ENCODE peak calls at places on chromosome 1, in nine cellular contexts. X is endothelial cell; W is prostate gland; F is IMR-90; P is omental fat pad; M is heart left ventricle; H is heart right ventricle; Z is H9; Q is CD8-positive, alpha-beta T cell. T is an unnamed sample.

GRCh38 chr1:100400332-100400933 is 48.1 kb downstream of the CDC14A start:
- DNase-seq in X (peak; percentile 46), W (peak; percentile 30), F (no peak), P (no peak), M (peak; percentile 38), H (peak; percentile 52), Z (peak; percentile 41), Q (peak; percentile 80), T (no peak)

GRCh38 chr1:71587961-71588360 is 507.1 kb upstream of the ZRANB2 start:
- DNase-seq in X (no peak), W (no peak), F (peak; percentile 47), P (no peak), M (no peak), H (no peak), Z (no peak), Q (no peak), T (no peak)

GRCh38 chr1:116724765-116725375 is 29.4 kb upstream of the CD2 start:
- DNase-seq in X (peak; percentile 64), W (peak; percentile 51), F (peak; percentile 52), P (peak; percentile 31), M (peak; percentile 50), H (peak; percentile 63), Z (no peak), Q (peak; percentile 80), T (no peak)

GRCh38 chr1:202235856-202236837 is 42.5 kb downstream of the LGR6 start:
- DNase-seq in X (peak; percentile 90), W (no peak), F (peak; percentile 96), P (peak; percentile 50), M (peak; percentile 50), H (peak; percentile 36), Z (peak; percentile 92), Q (peak; percentile 57), T (peak; percentile 98)

GRCh38 chr1:150164769-150165168 is 15.1 kb downstream of the PLEKHO1 start:
- DNase-seq in X (no peak), W (no peak), F (peak; percentile 43), P (no peak), M (no peak), H (no peak), Z (no peak), Q (no peak), T (no peak)

GRCh38 chr1:74396942-74397341 is 115.5 kb downstream of the LRRC53 start:
- DNase-seq in X (no peak), W (no peak), F (peak; percentile 38), P (no peak), M (peak; percentile 60), H (peak; percentile 45), Z (no peak), Q (no peak), T (no peak)

GRCh38 chr1:18640228-18641004 is 9.8 kb downstream of the PAX7 start:
- DNase-seq in X (no peak), W (no peak), F (no peak), P (no peak), M (no peak), H (no peak), Z (peak; percentile 64), Q (no peak), T (no peak)

GRCh38 chr1:155977607-155978324 is 581 bp downstream of the ARHGEF2 start:
- DNase-seq in X (peak; percentile 43), W (peak; percentile 26), F (no peak), P (no peak), M (peak; percentile 69), H (no peak), Z (peak; percentile 45), Q (peak; percentile 48), T (peak; percentile 82)

GRCh38 chr1:37513795-37514349 is 694 bp downstream of the MEAF6 start:
- DNase-seq in X (peak; percentile 37), W (no peak), F (no peak), P (no peak), M (no peak), H (no peak), Z (peak; percentile 75), Q (peak; percentile 48), T (no peak)

GRCh38 chr1:230113230-230113604 is 46.2 kb downstream of the GALNT2 start:
- DNase-seq in X (no peak), W (no peak), F (no peak), P (no peak), M (no peak), H (no peak), Z (no peak), Q (no peak), T (no peak)

GRCh38 chr1:53398585-53399365 is 60.4 kb upstream of the DMRTB1 start:
- DNase-seq in X (no peak), W (no peak), F (no peak), P (no peak), M (no peak), H (no peak), Z (peak; percentile 18), Q (no peak), T (no peak)

GRCh38 chr1:96723372-96723771 is 1.8 kb downstream of the PTBP2 start:
- DNase-seq in X (no peak), W (no peak), F (no peak), P (no peak), M (no peak), H (no peak), Z (no peak), Q (no peak), T (no peak)

GRCh38 chr1:1212780-1213152 is 1.2 kb downstream of the TNFRSF4 start:
- DNase-seq in X (no peak), W (no peak), F (peak; percentile 11), P (no peak), M (peak; percentile 64), H (peak; percentile 60), Z (no peak), Q (peak; percentile 55), T (no peak)

GRCh38 chr1:200458780-200459179 is 48.9 kb upstream of the ZNF281 start:
- DNase-seq in X (no peak), W (no peak), F (no peak), P (no peak), M (no peak), H (no peak), Z (no peak), Q (no peak), T (no peak)

GRCh38 chr1:67162954-67163353 is 3.3 kb upstream of the IL23R start:
- DNase-seq in X (no peak), W (no peak), F (peak; percentile 67), P (no peak), M (no peak), H (no peak), Z (no peak), Q (peak; percentile 22), T (no peak)

GRCh38 chr1:109478806-109479205 is 4.9 kb upstream of the ATXN7L2 start:
- DNase-seq in X (no peak), W (no peak), F (no peak), P (no peak), M (no peak), H (no peak), Z (peak; percentile 67), Q (peak; percentile 61), T (no peak)

GRCh38 chr1:233788687-233789086 is 115.8 kb upstream of the SLC35F3 start:
- DNase-seq in X (no peak), W (no peak), F (no peak), P (no peak), M (no peak), H (no peak), Z (no peak), Q (no peak), T (no peak)

GRCh38 chr1:233791750-233792149 is 112.7 kb upstream of the SLC35F3 start:
- DNase-seq in X (no peak), W (no peak), F (no peak), P (no peak), M (no peak), H (no peak), Z (no peak), Q (no peak), T (no peak)

GRCh38 chr1:233790121-233790520 is 114.4 kb upstream of the SLC35F3 start:
- DNase-seq in X (no peak), W (no peak), F (no peak), P (no peak), M (no peak), H (no peak), Z (no peak), Q (no peak), T (no peak)

GRCh38 chr1:233790662-233791371 is 113.7 kb upstream of the SLC35F3 start:
- DNase-seq in X (peak; percentile 45), W (peak; percentile 21), F (peak; percentile 34), P (no peak), M (peak; percentile 40), H (peak; percentile 28), Z (peak; percentile 40), Q (peak; percentile 19), T (peak; percentile 66)

GRCh38 chr1:233791372-233791703 is 113.1 kb upstream of the SLC35F3 start:
- DNase-seq in X (no peak), W (no peak), F (no peak), P (no peak), M (no peak), H (no peak), Z (no peak), Q (no peak), T (no peak)
- TF ChIP-seq CTCF in X (no peak), W (no peak), F (no peak), P (no peak), M (no peak), H (no peak), Z (peak; percentile 1), Q (peak; percentile 41), T (no peak)

GRCh38 chr1:167052389-167052788 is 37.8 kb downstream of the GPA33 start:
- DNase-seq in X (peak; percentile 45), W (no peak), F (no peak), P (no peak), M (no peak), H (no peak), Z (peak; percentile 81), Q (no peak), T (no peak)
- TF ChIP-seq CTCF in X (peak; percentile 74), W (no peak), F (peak; percentile 36), P (no peak), M (peak; percentile 46), H (no peak), Z (peak; percentile 85), Q (no peak), T (peak; percentile 26)

GRCh38 chr1:47624531-47624930 is 186.7 kb downstream of the FOXD2 start:
- DNase-seq in X (peak; percentile 15), W (no peak), F (no peak), P (no peak), M (no peak), H (peak; percentile 2), Z (peak; percentile 81), Q (no peak), T (no peak)
- TF ChIP-seq CTCF in X (no peak), W (no peak), F (no peak), P (no peak), M (no peak), H (no peak), Z (peak; percentile 82), Q (no peak), T (no peak)

GRCh38 chr1:8482844-8483436 is 165.0 kb downstream of the SLC45A1 start:
- DNase-seq in X (no peak), W (no peak), F (peak; percentile 63), P (no peak), M (no peak), H (no peak), Z (no peak), Q (no peak), T (no peak)

GRCh38 chr1:8481650-8482380 is 163.9 kb downstream of the SLC45A1 start:
- DNase-seq in X (no peak), W (no peak), F (peak; percentile 64), P (no peak), M (no peak), H (no peak), Z (no peak), Q (no peak), T (no peak)

GRCh38 chr1:8486047-8486446 is 168.1 kb downstream of the SLC45A1 start:
- DNase-seq in X (no peak), W (no peak), F (no peak), P (no peak), M (no peak), H (no peak), Z (no peak), Q (no peak), T (no peak)

GRCh38 chr1:8487249-8487648 is 169.3 kb downstream of the SLC45A1 start:
- DNase-seq in X (no peak), W (no peak), F (no peak), P (no peak), M (no peak), H (no peak), Z (no peak), Q (no peak), T (no peak)
- TF ChIP-seq CTCF in X (no peak), W (no peak), F (no peak), P (no peak), M (no peak), H (no peak), Z (no peak), Q (no peak), T (no peak)